ENCODE peak calls at places on chromosomes 4 and X, in eight cellular contexts. K is SW480; D is ovary; O is posterior cingulate gyrus; Z is DMS153; P is stimulated activated CD4-positive, alpha-beta T cell treated with anti-CD3 and anti-CD28 coated beads, Interleukin-15, amount 100 ng/mL, for 1 hour; M is stimulated activated CD8-positive, alpha-beta memory T cell treated with anti-CD3 and anti-CD28 coated beads, Interleukin-12 subunit alpha, Interleukin-12 subunit beta, amount 100 ng/mL, for 1 hour; B is mesothelial cell of epicardium. H is an unnamed sample.

GRCh38 chr4:5710962-5711478 is at the start of gene EVC:
- DNase-seq in O (no peak), Z (no peak), K (no peak), B (peak), P (no peak), M (no peak), D (peak), H (peak)

GRCh38 chrX:148459343-148459742 is 41.1 kb upstream of the AFF2 start:
- DNase-seq in K (no peak), B (no peak), M (no peak), O (no peak), D (no peak), Z (no peak), P (no peak), H (no peak)

GRCh38 chr4:121995790-121996537 is 44.1 kb upstream of the TRPC3 start:
- DNase-seq in K (no peak), P (no peak), M (no peak), B (no peak), Z (no peak), D (no peak), O (no peak), H (no peak)

GRCh38 chr4:56611501-56611900 is 69.6 kb downstream of the HOPX start:
- DNase-seq in M (no peak), P (no peak), K (no peak), Z (no peak), B (no peak), D (no peak), O (no peak), H (no peak)

GRCh38 chrX:96770315-96770714 is 85.7 kb downstream of the DIAPH2 start:
- DNase-seq in M (no peak), B (no peak), D (no peak), K (peak), O (no peak), Z (no peak), P (no peak), H (peak)

GRCh38 chr4:23060776-23061175 is 368.0 kb downstream of the GBA3 start:
- DNase-seq in K (no peak), P (no peak), B (no peak), D (no peak), Z (no peak), M (no peak), O (no peak), H (no peak)

GRCh38 chrX:1502241-1502640 is 34.7 kb downstream of the P2RY8 start:
- DNase-seq in B (no peak), M (no peak), D (no peak), P (no peak), O (no peak), K (no peak), Z (no peak), H (no peak)

GRCh38 chr4:26076896-26077295 is 162.9 kb downstream of the SMIM20 start:
- DNase-seq in O (no peak), P (no peak), M (no peak), D (no peak), B (no peak), Z (no peak), K (no peak), H (no peak)

GRCh38 chrX:27915617-27916016 is 65.6 kb downstream of the DCAF8L1 start:
- DNase-seq in B (no peak), K (no peak), M (no peak), Z (no peak), D (no peak), P (no peak), O (no peak), H (no peak)

GRCh38 chrX:110086916-110087484 is 84.1 kb downstream of the TMEM164 start:
- DNase-seq in O (no peak), B (no peak), K (peak), Z (no peak), M (no peak), D (no peak), P (no peak), H (no peak)

GRCh38 chr4:100876546-100876945 is 358.7 kb upstream of the EMCN start:
- DNase-seq in Z (no peak), M (no peak), D (no peak), P (no peak), B (no peak), K (no peak), O (no peak), H (no peak)

GRCh38 chrX:110992611-110993010 is 103.4 kb upstream of the PAK3 start:
- DNase-seq in O (no peak), D (no peak), B (no peak), P (no peak), M (no peak), K (peak), Z (no peak), H (no peak)

GRCh38 chr4:121243476-121243875 is 79.4 kb upstream of the TNIP3 start:
- DNase-seq in O (no peak), K (no peak), B (no peak), D (no peak), P (no peak), Z (no peak), M (no peak), H (no peak)

GRCh38 chr4:36215627-36216026 is 28.7 kb downstream of the ARAP2 start:
- DNase-seq in O (peak), B (no peak), Z (no peak), M (no peak), D (no peak), P (no peak), K (no peak), H (no peak)

GRCh38 chr4:26826721-26827120 is 33.9 kb upstream of the STIM2 start:
- DNase-seq in O (no peak), D (peak), P (no peak), B (no peak), K (no peak), Z (no peak), M (no peak), H (no peak)

GRCh38 chr4:2364654-2365053 is 53.8 kb downstream of the ZFYVE28 start:
- DNase-seq in K (no peak), D (peak), P (peak), B (no peak), O (peak), M (peak), Z (no peak), H (no peak)

GRCh38 chrX:110022555-110023448 is 19.9 kb downstream of the TMEM164 start:
- DNase-seq in D (no peak), O (no peak), B (no peak), M (no peak), Z (no peak), P (no peak), K (peak), H (no peak)

GRCh38 chr4:112908511-112908910 is 140.9 kb upstream of the ANK2 start:
- DNase-seq in Z (no peak), D (no peak), B (no peak), K (no peak), O (no peak), M (no peak), P (no peak), H (no peak)

GRCh38 chrX:16458208-16458607 is 191.8 kb upstream of the S100G start:
- DNase-seq in B (no peak), P (no peak), K (no peak), Z (no peak), M (no peak), O (no peak), D (no peak), H (no peak)

GRCh38 chr4:176335421-176335820 is 15.7 kb downstream of the SPCS3 start:
- DNase-seq in P (no peak), Z (no peak), M (no peak), K (no peak), B (no peak), D (no peak), O (no peak), H (no peak)

GRCh38 chr4:41452484-41453225 is 85.3 kb upstream of the LIMCH1 start:
- DNase-seq in K (no peak), O (no peak), M (no peak), P (no peak), B (no peak), D (no peak), Z (peak), H (no peak)

GRCh38 chrX:154594491-154594890 is 9.6 kb downstream of the CTAG1A start:
- DNase-seq in M (no peak), B (no peak), Z (no peak), D (no peak), K (no peak), P (no peak), O (no peak), H (no peak)

GRCh38 chr4:106062452-106062875 is 167.2 kb downstream of the NPNT start:
- DNase-seq in O (no peak), Z (no peak), B (no peak), K (peak), P (no peak), D (no peak), M (no peak), H (no peak)

GRCh38 chr4:151939670-151940069 is 178.9 kb upstream of the GATB start:
- DNase-seq in B (no peak), D (no peak), P (no peak), K (no peak), M (no peak), O (no peak), Z (no peak), H (no peak)

GRCh38 chr4:161320377-161320776 is 843.4 kb downstream of the FSTL5 start:
- DNase-seq in O (no peak), D (no peak), B (no peak), P (no peak), M (no peak), K (no peak), Z (peak), H (no peak)

GRCh38 chr4:57220734-57221133 is 110.5 kb upstream of the IGFBP7 start:
- DNase-seq in D (no peak), M (no peak), K (no peak), Z (no peak), P (no peak), O (no peak), B (no peak), H (no peak)

GRCh38 chrX:138128025-138128671 is 562.2 kb downstream of the ZIC3 start:
- DNase-seq in K (peak), P (no peak), D (no peak), M (no peak), Z (peak), B (no peak), O (no peak), H (peak)

GRCh38 chr4:157221895-157222763 is 1.6 kb downstream of the GRIA2 start:
- DNase-seq in M (no peak), Z (no peak), P (no peak), K (no peak), O (peak), B (no peak), D (no peak), H (no peak)

GRCh38 chrX:123348468-123348867 is 164.4 kb downstream of the GRIA3 start:
- DNase-seq in O (no peak), B (no peak), P (no peak), Z (no peak), M (no peak), D (no peak), K (no peak), H (no peak)

GRCh38 chr4:30763337-30763736 is 43.2 kb downstream of the PCDH7 start:
- DNase-seq in B (no peak), Z (no peak), M (no peak), O (no peak), P (no peak), K (no peak), D (no peak), H (no peak)

GRCh38 chr4:10584042-10584441 is 100.5 kb downstream of the CLNK start:
- DNase-seq in P (no peak), O (no peak), Z (no peak), B (no peak), M (no peak), D (no peak), K (peak), H (no peak)